ENCODE peak calls at places on chromosome 20, in five cellular contexts. One of them, this sample, is unnamed.
A peak's percentile ranks its signal among the peaks of the same experiment; 100 is the strongest.

GRCh38 chr20:37955511-37955910 is 52.6 kb downstream of the VSTM2L start:
- DNase-seq in ovary: no peak
- DNase-seq in fibroblast of lung: no peak
- DNase-seq in spleen: no peak
- DNase-seq in HCT116: no peak
- DNase-seq in this sample: no peak

GRCh38 chr20:62617711-62618483 is 24.4 kb upstream of the SLCO4A1 start:
- DNase-seq in ovary: peak; percentile 32
- DNase-seq in fibroblast of lung: no peak
- DNase-seq in spleen: peak; percentile 93
- DNase-seq in HCT116: no peak
- DNase-seq in this sample: no peak

GRCh38 chr20:63545814-63546213 is 1.7 kb downstream of the SRMS start:
- DNase-seq in ovary: no peak
- DNase-seq in fibroblast of lung: no peak
- DNase-seq in spleen: no peak
- DNase-seq in HCT116: no peak
- DNase-seq in this sample: no peak

GRCh38 chr20:33411136-33411690 is 9.9 kb upstream of the CDK5RAP1 start:
- DNase-seq in ovary: no peak
- DNase-seq in fibroblast of lung: no peak
- DNase-seq in spleen: no peak
- DNase-seq in HCT116: no peak
- DNase-seq in this sample: no peak

GRCh38 chr20:10771435-10772140 is 97.8 kb upstream of the JAG1 start:
- DNase-seq in ovary: no peak
- DNase-seq in fibroblast of lung: peak; percentile 13
- DNase-seq in spleen: no peak
- DNase-seq in HCT116: no peak
- DNase-seq in this sample: no peak

GRCh38 chr20:62918830-62919229 is 7.5 kb downstream of the DIDO1 start:
- DNase-seq in ovary: no peak
- DNase-seq in fibroblast of lung: no peak
- DNase-seq in spleen: no peak
- DNase-seq in HCT116: no peak
- DNase-seq in this sample: no peak

GRCh38 chr20:9912858-9913434 is 74.1 kb upstream of the PAK5 start:
- DNase-seq in ovary: peak; percentile 32
- DNase-seq in fibroblast of lung: peak; percentile 61
- DNase-seq in spleen: no peak
- DNase-seq in HCT116: peak; percentile 40
- DNase-seq in this sample: no peak

GRCh38 chr20:40578961-40579360 is 110.1 kb downstream of the MAFB start:
- DNase-seq in ovary: no peak
- DNase-seq in fibroblast of lung: no peak
- DNase-seq in spleen: no peak
- DNase-seq in HCT116: no peak
- DNase-seq in this sample: no peak

GRCh38 chr20:25252686-25253421 is 5.0 kb downstream of the PYGB start:
- DNase-seq in ovary: no peak
- DNase-seq in fibroblast of lung: no peak
- DNase-seq in spleen: no peak
- DNase-seq in HCT116: no peak
- DNase-seq in this sample: no peak

GRCh38 chr20:44904377-44904776 is 5.5 kb upstream of the PABPC1L start:
- DNase-seq in ovary: no peak
- DNase-seq in fibroblast of lung: no peak
- DNase-seq in spleen: no peak
- DNase-seq in HCT116: no peak
- DNase-seq in this sample: no peak

GRCh38 chr20:9400371-9401025 is 113.9 kb upstream of the LAMP5 start:
- DNase-seq in ovary: no peak
- DNase-seq in fibroblast of lung: no peak
- DNase-seq in spleen: no peak
- DNase-seq in HCT116: no peak
- DNase-seq in this sample: no peak

DNA sequence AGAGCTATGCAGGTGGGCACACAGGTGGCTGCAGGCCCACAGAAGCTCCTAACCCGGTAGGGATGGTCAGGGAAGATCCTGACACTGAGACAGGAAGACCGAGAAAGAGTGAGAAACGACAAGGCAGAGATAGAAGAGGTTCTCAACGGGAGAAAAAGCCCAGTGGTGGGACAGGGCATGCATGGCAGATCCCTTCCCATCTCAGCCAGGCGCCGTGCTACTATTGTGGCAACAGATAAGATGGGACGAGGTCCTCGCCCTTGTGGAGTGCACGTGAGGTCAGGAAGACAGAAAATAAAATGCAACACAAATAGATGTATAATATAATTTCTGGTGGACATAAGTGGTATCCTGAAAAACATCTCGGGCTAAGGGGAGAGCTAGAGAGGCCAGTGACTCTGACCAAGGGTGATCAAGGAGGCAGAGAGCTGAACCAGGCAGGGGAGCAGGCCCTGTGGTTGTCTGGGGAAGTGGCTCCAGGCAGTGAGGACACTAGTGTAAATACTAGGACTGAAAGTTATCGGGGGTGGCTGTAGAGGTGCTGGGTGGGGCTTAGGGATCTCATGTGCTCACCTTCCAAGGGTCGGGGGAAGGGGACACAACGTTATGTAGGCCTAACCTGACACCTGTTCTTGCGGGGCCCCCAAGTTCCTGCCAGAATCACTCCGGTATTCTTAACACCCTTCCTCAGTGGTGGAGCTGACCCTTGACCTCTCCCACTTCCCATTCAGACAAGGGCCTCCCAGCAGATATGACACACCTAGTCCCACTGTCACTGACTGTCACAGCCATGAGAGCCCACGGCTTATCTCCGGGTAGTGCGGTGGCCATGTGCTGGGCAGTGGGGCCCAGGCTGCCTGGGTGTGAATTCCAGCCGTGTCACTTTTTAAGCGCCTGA is 1.0 kb downstream of the SRXN1 start:
- DNase-seq in ovary: no peak
- DNase-seq in fibroblast of lung: no peak
- DNase-seq in spleen: no peak
- DNase-seq in HCT116: no peak
- DNase-seq in this sample: no peak
- H3K27ac ChIP-seq in ovary: no peak overlapping the region
- H3K27ac ChIP-seq in fibroblast of lung: peak overlapping the region; percentile 93
- H3K27ac ChIP-seq in spleen: no peak overlapping the region
- H3K27ac ChIP-seq in HCT116: peak overlapping the region; percentile 92
- H3K27ac ChIP-seq in this sample: peak overlapping the region; percentile 81

DNA sequence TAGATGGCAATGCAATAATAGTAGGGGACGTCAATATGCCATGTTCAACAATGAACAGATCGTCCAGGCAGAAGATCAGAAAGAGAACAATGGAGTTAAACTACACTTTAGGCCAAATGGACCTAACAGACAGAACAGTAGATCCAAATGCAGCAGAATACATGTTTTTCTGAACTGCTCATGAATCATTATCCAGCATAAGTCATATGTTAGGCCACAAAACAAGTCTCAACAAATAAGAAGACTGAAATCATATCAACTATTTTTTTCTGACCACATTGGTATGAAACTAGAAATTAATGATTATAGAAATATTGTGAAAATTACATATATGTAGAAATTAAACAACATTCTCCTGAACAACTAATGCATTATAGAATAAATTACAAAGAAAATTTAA is 10.2 kb upstream of the DEFB125 start:
- DNase-seq in ovary: no peak
- DNase-seq in fibroblast of lung: no peak
- DNase-seq in spleen: no peak
- DNase-seq in HCT116: no peak
- DNase-seq in this sample: peak; percentile 4
- H3K9me3 ChIP-seq in ovary: no peaks in the 10 kb centered on the region
- H3K9me3 ChIP-seq in fibroblast of lung: no peaks in the 10 kb centered on the region
- H3K9me3 ChIP-seq in spleen: peaks cover 30% of the 10 kb centered on the region
- H3K9me3 ChIP-seq in HCT116: no peaks in the 10 kb centered on the region
- H3K9me3 ChIP-seq in this sample: no peaks in the 10 kb centered on the region

DNA sequence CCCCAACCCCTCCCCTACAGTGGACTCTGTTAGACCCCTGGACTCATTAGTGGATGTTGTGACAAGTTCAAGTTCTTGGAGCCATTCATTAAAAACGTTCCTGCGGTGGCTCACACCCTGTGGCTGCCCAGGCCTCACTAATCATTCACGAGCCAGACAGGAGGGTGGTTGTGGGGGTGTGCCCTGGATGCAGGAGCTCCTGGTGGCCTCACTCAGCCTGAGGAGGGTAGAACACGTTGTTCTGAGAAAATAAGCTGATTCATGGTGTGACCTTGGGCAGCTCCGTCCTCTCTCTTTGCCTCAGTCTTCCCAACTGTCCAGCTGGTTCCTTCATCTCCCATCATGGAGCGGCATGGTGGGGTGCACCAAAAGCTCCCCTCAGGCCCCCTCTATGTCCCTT is 16.7 kb downstream of the SLC13A3 start:
- DNase-seq in ovary: no peak
- DNase-seq in fibroblast of lung: no peak
- DNase-seq in spleen: no peak
- DNase-seq in HCT116: no peak
- DNase-seq in this sample: no peak
- H3K27ac ChIP-seq in ovary: no peak overlapping the region
- H3K27ac ChIP-seq in fibroblast of lung: no peak overlapping the region
- H3K27ac ChIP-seq in spleen: no peak overlapping the region
- H3K27ac ChIP-seq in HCT116: no peak overlapping the region
- H3K27ac ChIP-seq in this sample: no peak overlapping the region

GRCh38 chr20:15940127-15940526 is 633.1 kb downstream of the KIF16B start:
- DNase-seq in ovary: no peak
- DNase-seq in fibroblast of lung: no peak
- DNase-seq in spleen: no peak
- DNase-seq in HCT116: no peak
- DNase-seq in this sample: no peak

GRCh38 chr20:15938847-15939246 is 634.4 kb downstream of the KIF16B start:
- DNase-seq in ovary: no peak
- DNase-seq in fibroblast of lung: no peak
- DNase-seq in spleen: no peak
- DNase-seq in HCT116: no peak
- DNase-seq in this sample: no peak

GRCh38 chr20:15931897-15932296 is 641.4 kb downstream of the KIF16B start:
- DNase-seq in ovary: no peak
- DNase-seq in fibroblast of lung: no peak
- DNase-seq in spleen: no peak
- DNase-seq in HCT116: no peak
- DNase-seq in this sample: no peak

GRCh38 chr20:15942130-15942529 is 631.1 kb downstream of the KIF16B start:
- DNase-seq in ovary: no peak
- DNase-seq in fibroblast of lung: no peak
- DNase-seq in spleen: no peak
- DNase-seq in HCT116: no peak
- DNase-seq in this sample: no peak

DNA sequence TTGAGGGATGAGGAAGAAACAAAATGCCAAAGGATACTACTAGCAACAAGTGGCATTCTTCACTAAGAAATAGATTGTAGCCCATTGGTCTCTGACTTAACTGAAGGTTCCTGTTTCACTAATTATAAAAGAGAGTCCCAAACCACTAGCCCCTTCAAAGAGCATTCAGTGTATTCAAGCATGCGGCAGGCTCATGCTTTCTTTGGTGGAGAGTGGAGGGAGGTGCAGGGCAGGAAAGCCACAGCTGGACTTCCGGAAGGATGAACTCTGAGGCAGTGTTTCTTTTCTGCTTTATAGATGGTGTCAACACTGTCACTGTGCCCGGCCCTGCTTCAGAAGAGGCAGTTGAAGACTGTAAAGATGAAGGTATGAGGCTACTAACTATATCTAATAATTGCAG is 636.1 kb downstream of the KIF16B start:
- DNase-seq in ovary: no peak
- DNase-seq in fibroblast of lung: no peak
- DNase-seq in spleen: no peak
- DNase-seq in HCT116: no peak
- DNase-seq in this sample: no peak
- H3K9me3 ChIP-seq in ovary: no peaks in the 10 kb centered on the region
- H3K9me3 ChIP-seq in fibroblast of lung: no peaks in the 10 kb centered on the region
- H3K9me3 ChIP-seq in spleen: peaks cover 15% of the 10 kb centered on the region
- H3K9me3 ChIP-seq in HCT116: peaks cover 6% of the 10 kb centered on the region
- H3K9me3 ChIP-seq in this sample: no peaks in the 10 kb centered on the region

GRCh38 chr20:55054443-55054842 is 579.0 kb downstream of the DOK5 start:
- DNase-seq in ovary: no peak
- DNase-seq in fibroblast of lung: no peak
- DNase-seq in spleen: no peak
- DNase-seq in HCT116: no peak
- DNase-seq in this sample: peak; percentile 11
- H3K27ac ChIP-seq in ovary: no peak overlapping the region
- H3K27ac ChIP-seq in fibroblast of lung: no peak overlapping the region
- H3K27ac ChIP-seq in spleen: no peak overlapping the region
- H3K27ac ChIP-seq in HCT116: no peak overlapping the region
- H3K27ac ChIP-seq in this sample: no peak overlapping the region

GRCh38 chr20:53099851-53100250 is 127.7 kb downstream of the TSHZ2 start:
- DNase-seq in ovary: no peak
- DNase-seq in fibroblast of lung: no peak
- DNase-seq in spleen: no peak
- DNase-seq in HCT116: no peak
- DNase-seq in this sample: no peak
- H3K9me3 ChIP-seq in ovary: no peaks in the 10 kb centered on the region
- H3K9me3 ChIP-seq in fibroblast of lung: no peaks in the 10 kb centered on the region
- H3K9me3 ChIP-seq in spleen: no peaks in the 10 kb centered on the region
- H3K9me3 ChIP-seq in HCT116: no peaks in the 10 kb centered on the region
- H3K9me3 ChIP-seq in this sample: no peaks in the 10 kb centered on the region

GRCh38 chr20:61435823-61436220 is 183.8 kb downstream of the CDH4 start:
- DNase-seq in ovary: no peak
- DNase-seq in fibroblast of lung: no peak
- DNase-seq in spleen: no peak
- DNase-seq in HCT116: no peak
- DNase-seq in this sample: no peak
- H3K27ac ChIP-seq in ovary: no peak overlapping the region
- H3K27ac ChIP-seq in fibroblast of lung: no peak overlapping the region
- H3K27ac ChIP-seq in spleen: no peak overlapping the region
- H3K27ac ChIP-seq in HCT116: no peak overlapping the region
- H3K27ac ChIP-seq in this sample: peak overlapping the region; percentile 81

GRCh38 chr20:22385602-22386299 is 198.6 kb downstream of the FOXA2 start:
- DNase-seq in ovary: no peak
- DNase-seq in fibroblast of lung: no peak
- DNase-seq in spleen: no peak
- DNase-seq in HCT116: no peak
- DNase-seq in this sample: no peak

GRCh38 chr20:22389836-22390542 is 194.4 kb downstream of the FOXA2 start:
- DNase-seq in ovary: no peak
- DNase-seq in fibroblast of lung: no peak
- DNase-seq in spleen: no peak
- DNase-seq in HCT116: peak; percentile 94
- DNase-seq in this sample: no peak

GRCh38 chr20:22384978-22385377 is 199.4 kb downstream of the FOXA2 start:
- DNase-seq in ovary: no peak
- DNase-seq in fibroblast of lung: no peak
- DNase-seq in spleen: no peak
- DNase-seq in HCT116: no peak
- DNase-seq in this sample: no peak

GRCh38 chr20:22386300-22386623 is 198.1 kb downstream of the FOXA2 start:
- DNase-seq in ovary: no peak
- DNase-seq in fibroblast of lung: no peak
- DNase-seq in spleen: no peak
- DNase-seq in HCT116: no peak
- DNase-seq in this sample: no peak

DNA sequence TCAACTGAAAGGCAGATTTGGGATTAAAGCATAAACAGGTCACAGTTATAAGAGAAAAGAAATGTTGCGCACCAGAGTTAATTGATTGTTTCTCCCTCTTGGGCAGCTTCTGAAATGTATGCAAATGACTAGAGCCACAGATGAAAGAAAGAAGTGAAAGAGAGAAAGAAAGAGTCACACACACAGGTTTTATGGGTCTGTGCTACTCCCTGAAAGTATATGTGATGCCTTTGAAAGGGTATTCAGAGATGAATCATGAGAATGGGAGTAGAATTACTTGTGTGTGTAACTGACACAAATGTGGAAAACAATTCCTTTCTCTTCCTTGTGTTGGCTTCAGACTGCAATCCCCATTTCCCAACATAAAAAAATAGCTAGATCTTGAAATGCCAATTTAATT is 196.9 kb downstream of the FOXA2 start:
- DNase-seq in ovary: no peak
- DNase-seq in fibroblast of lung: no peak
- DNase-seq in spleen: no peak
- DNase-seq in HCT116: no peak
- DNase-seq in this sample: no peak
- H3K9me3 ChIP-seq in ovary: no peaks in the 10 kb centered on the region
- H3K9me3 ChIP-seq in fibroblast of lung: no peaks in the 10 kb centered on the region
- H3K9me3 ChIP-seq in spleen: no peaks in the 10 kb centered on the region
- H3K9me3 ChIP-seq in HCT116: no peaks in the 10 kb centered on the region
- H3K9me3 ChIP-seq in this sample: no peaks in the 10 kb centered on the region

This sample was measured in keratinocyte.